ENCODE peak calls at places on chromosome 6, in seven cellular contexts. One of them, this sample, is unnamed. For H3K4me1, the result is how much of the 10 kb centered on the place peaks cover.

GRCh38 chr6:83068628-83069027 is 1.2 kb downstream of the DOP1A start:
- DNase-seq in heart left ventricle: no peak
- DNase-seq in IMR-90: no peak
- DNase-seq in transverse colon: no peak
- DNase-seq in gastrocnemius medialis: no peak
- DNase-seq in prostate gland: no peak
- DNase-seq in HCT116: no peak
- DNase-seq in this sample: no peak

GRCh38 chr6:130810307-130811030 is 16.7 kb upstream of the SMLR1 start:
- DNase-seq in HCT116: no peak
- DNase-seq in IMR-90: peak
- DNase-seq in heart left ventricle: no peak
- DNase-seq in prostate gland: no peak
- DNase-seq in gastrocnemius medialis: no peak
- DNase-seq in transverse colon: no peak
- DNase-seq in this sample: no peak

GRCh38 chr6:31779908-31780307 is 2.8 kb upstream of the VWA7 start:
- DNase-seq in HCT116: no peak
- DNase-seq in gastrocnemius medialis: no peak
- DNase-seq in transverse colon: no peak
- DNase-seq in IMR-90: no peak
- DNase-seq in prostate gland: no peak
- DNase-seq in heart left ventricle: no peak
- DNase-seq in this sample: no peak

GRCh38 chr6:3359091-3359752 is 97.6 kb downstream of the SLC22A23 start:
- DNase-seq in IMR-90: peak
- DNase-seq in HCT116: no peak
- DNase-seq in gastrocnemius medialis: no peak
- DNase-seq in heart left ventricle: no peak
- DNase-seq in transverse colon: no peak
- DNase-seq in prostate gland: no peak
- DNase-seq in this sample: no peak

GRCh38 chr6:157229733-157230132 is 93.6 kb downstream of the TMEM242 start:
- DNase-seq in IMR-90: no peak
- DNase-seq in HCT116: no peak
- DNase-seq in heart left ventricle: no peak
- DNase-seq in gastrocnemius medialis: no peak
- DNase-seq in prostate gland: no peak
- DNase-seq in transverse colon: peak
- DNase-seq in this sample: no peak

GRCh38 chr6:53104916-53105315 is 39.7 kb downstream of the FBXO9 start:
- DNase-seq in prostate gland: no peak
- DNase-seq in transverse colon: no peak
- DNase-seq in gastrocnemius medialis: no peak
- DNase-seq in IMR-90: no peak
- DNase-seq in heart left ventricle: no peak
- DNase-seq in HCT116: no peak
- DNase-seq in this sample: no peak

GRCh38 chr6:39884696-39885095 is 49.6 kb downstream of the MOCS1 start:
- DNase-seq in HCT116: no peak
- DNase-seq in heart left ventricle: no peak
- DNase-seq in transverse colon: no peak
- DNase-seq in gastrocnemius medialis: no peak
- DNase-seq in prostate gland: no peak
- DNase-seq in IMR-90: peak
- DNase-seq in this sample: no peak

GRCh38 chr6:108235121-108235520 is 25.7 kb downstream of the SNX3 start:
- DNase-seq in transverse colon: no peak
- DNase-seq in prostate gland: no peak
- DNase-seq in heart left ventricle: no peak
- DNase-seq in HCT116: no peak
- DNase-seq in IMR-90: no peak
- DNase-seq in gastrocnemius medialis: peak
- DNase-seq in this sample: no peak

GRCh38 chr6:35025241-35026188 is 115.6 kb downstream of the TCP11 start:
- DNase-seq in heart left ventricle: no peak
- DNase-seq in IMR-90: no peak
- DNase-seq in prostate gland: no peak
- DNase-seq in gastrocnemius medialis: no peak
- DNase-seq in transverse colon: no peak
- DNase-seq in HCT116: no peak
- DNase-seq in this sample: no peak

GRCh38 chr6:130381459-130382380 is 15.9 kb downstream of the TMEM200A start:
- DNase-seq in heart left ventricle: no peak
- DNase-seq in transverse colon: no peak
- DNase-seq in gastrocnemius medialis: no peak
- DNase-seq in IMR-90: no peak
- DNase-seq in prostate gland: no peak
- DNase-seq in HCT116: no peak
- DNase-seq in this sample: no peak

GRCh38 chr6:137793805-137794508 is 73.1 kb upstream of the TNFAIP3 start:
- DNase-seq in HCT116: no peak
- DNase-seq in gastrocnemius medialis: no peak
- DNase-seq in heart left ventricle: no peak
- DNase-seq in transverse colon: no peak
- DNase-seq in prostate gland: no peak
- DNase-seq in IMR-90: no peak
- DNase-seq in this sample: no peak

GRCh38 chr6:16296061-16296670 is 57.8 kb downstream of the GMPR start:
- DNase-seq in IMR-90: no peak
- DNase-seq in prostate gland: no peak
- DNase-seq in transverse colon: no peak
- DNase-seq in gastrocnemius medialis: no peak
- DNase-seq in heart left ventricle: no peak
- DNase-seq in HCT116: no peak
- DNase-seq in this sample: no peak

GRCh38 chr6:110609101-110609500 is 132.7 kb upstream of the SLC22A16 start:
- DNase-seq in IMR-90: peak
- DNase-seq in HCT116: no peak
- DNase-seq in gastrocnemius medialis: no peak
- DNase-seq in heart left ventricle: no peak
- DNase-seq in transverse colon: no peak
- DNase-seq in prostate gland: no peak
- DNase-seq in this sample: no peak

GRCh38 chr6:85887467-85887866 is 244.8 kb upstream of the SYNCRIP start:
- DNase-seq in transverse colon: no peak
- DNase-seq in prostate gland: no peak
- DNase-seq in IMR-90: no peak
- DNase-seq in gastrocnemius medialis: no peak
- DNase-seq in HCT116: no peak
- DNase-seq in heart left ventricle: no peak
- DNase-seq in this sample: no peak

GRCh38 chr6:85892346-85892745 is 249.7 kb upstream of the SYNCRIP start:
- DNase-seq in IMR-90: no peak
- DNase-seq in HCT116: no peak
- DNase-seq in heart left ventricle: no peak
- DNase-seq in gastrocnemius medialis: no peak
- DNase-seq in transverse colon: no peak
- DNase-seq in prostate gland: no peak
- DNase-seq in this sample: no peak
- TF ChIP-seq CTCF in IMR-90: no peak
- TF ChIP-seq CTCF in HCT116: no peak
- TF ChIP-seq CTCF in heart left ventricle: no peak
- TF ChIP-seq CTCF in gastrocnemius medialis: no peak
- TF ChIP-seq CTCF in transverse colon: no peak
- TF ChIP-seq CTCF in prostate gland: no peak
- TF ChIP-seq CTCF in this sample: no peak

GRCh38 chr6:93392797-93393196 is 26.6 kb downstream of the EPHA7 start:
- DNase-seq in transverse colon: no peak
- DNase-seq in prostate gland: no peak
- DNase-seq in gastrocnemius medialis: no peak
- DNase-seq in heart left ventricle: no peak
- DNase-seq in IMR-90: no peak
- DNase-seq in HCT116: no peak
- DNase-seq in this sample: no peak
- H3K4me1 ChIP-seq in transverse colon: under half
- H3K4me1 ChIP-seq in prostate gland: under half
- H3K4me1 ChIP-seq in gastrocnemius medialis: under half
- H3K4me1 ChIP-seq in heart left ventricle: under half
- H3K4me1 ChIP-seq in IMR-90: under half
- H3K4me1 ChIP-seq in HCT116: under half
- H3K4me1 ChIP-seq in this sample: under half

DNA sequence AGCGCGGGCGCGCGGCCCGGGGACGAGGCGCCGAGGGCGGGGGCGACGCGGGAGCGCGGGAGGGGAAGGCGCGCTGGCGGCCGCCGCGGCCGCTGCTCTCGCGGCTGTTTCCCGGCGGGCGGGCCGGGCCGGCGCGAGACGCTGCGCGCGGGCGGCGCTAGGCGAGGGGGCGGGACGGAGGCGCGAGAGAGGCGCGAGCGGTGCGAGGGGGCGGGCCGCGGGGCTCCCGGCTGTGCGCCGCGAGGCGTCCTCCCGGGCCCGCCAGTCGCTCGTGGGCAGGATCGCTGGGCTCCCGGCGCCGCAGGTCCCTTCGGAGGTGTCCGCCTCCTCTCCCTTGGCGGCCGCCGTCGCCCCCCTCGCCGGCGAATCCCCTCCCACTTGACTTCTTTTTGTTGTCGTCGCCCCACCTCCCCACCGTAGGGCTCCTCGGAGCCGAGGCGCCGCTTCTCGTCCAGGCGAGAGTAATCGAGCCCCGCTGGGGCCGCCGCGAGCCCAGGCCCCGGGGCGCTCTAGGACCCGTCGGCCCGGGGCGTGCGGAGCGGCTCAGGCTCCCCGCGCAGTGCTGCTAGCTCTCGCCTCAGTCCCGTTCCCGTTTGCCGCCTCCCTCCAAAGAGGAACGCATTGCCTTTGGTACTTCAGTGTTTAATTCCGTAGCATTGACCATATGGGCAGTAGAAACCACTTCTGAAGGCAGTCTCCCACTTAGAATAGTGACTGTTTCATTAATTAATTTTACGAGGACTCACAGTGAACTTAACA is at the start of gene RANBP9:
- DNase-seq in heart left ventricle: peak
- DNase-seq in prostate gland: peak
- DNase-seq in gastrocnemius medialis: peak
- DNase-seq in HCT116: peak
- DNase-seq in transverse colon: peak
- DNase-seq in IMR-90: peak
- DNase-seq in this sample: peak
- TF ChIP-seq POLR2A in heart left ventricle: no peak
- TF ChIP-seq POLR2A in prostate gland: peak
- TF ChIP-seq POLR2A in gastrocnemius medialis: peak
- TF ChIP-seq POLR2A in HCT116: peak
- TF ChIP-seq POLR2A in transverse colon: peak
- TF ChIP-seq POLR2A in IMR-90: peak
- TF ChIP-seq POLR2A in this sample: no peak

GRCh38 chr6:68559716-68560115 is 75.4 kb upstream of the ADGRB3 start:
- DNase-seq in gastrocnemius medialis: no peak
- DNase-seq in transverse colon: no peak
- DNase-seq in HCT116: no peak
- DNase-seq in IMR-90: no peak
- DNase-seq in prostate gland: no peak
- DNase-seq in heart left ventricle: no peak
- DNase-seq in this sample: no peak

GRCh38 chr6:68559052-68559451 is 76.0 kb upstream of the ADGRB3 start:
- DNase-seq in prostate gland: no peak
- DNase-seq in heart left ventricle: no peak
- DNase-seq in transverse colon: no peak
- DNase-seq in HCT116: no peak
- DNase-seq in gastrocnemius medialis: no peak
- DNase-seq in IMR-90: no peak
- DNase-seq in this sample: no peak
- TF ChIP-seq CTCF in prostate gland: no peak
- TF ChIP-seq CTCF in heart left ventricle: no peak
- TF ChIP-seq CTCF in transverse colon: no peak
- TF ChIP-seq CTCF in HCT116: no peak
- TF ChIP-seq CTCF in gastrocnemius medialis: no peak
- TF ChIP-seq CTCF in IMR-90: no peak
- TF ChIP-seq CTCF in this sample: no peak